ENCODE peak calls at places on chromosomes 12 and 14, in eight cellular contexts. G is mucosa of descending colon, A is WERI-Rb-1, O is Peyer's patch, B is progenitor cell of endocrine pancreas, N is WTC11, V is fibroblast of villous mesenchyme, X is AG09309. P is an unnamed sample.

GRCh38 chr14:46344327-46344937 is 307.1 kb downstream of the RPL10L start:
- DNase-seq in B (no peak), N (no peak), V (peak), O (no peak), G (no peak), A (peak), X (no peak), P (no peak)

GRCh38 chr12:97404549-97404948 is 58.1 kb upstream of the RMST start:
- DNase-seq in X (no peak), B (peak), A (peak), O (no peak), N (peak), V (peak), G (no peak), P (no peak)

GRCh38 chr12:71626768-71627167 is 36.9 kb downstream of the ZFC3H1 start:
- DNase-seq in X (no peak), O (no peak), B (no peak), G (no peak), V (no peak), N (no peak), A (no peak), P (no peak)

GRCh38 chr12:8549381-8549780 is 8.7 kb upstream of the CLEC4E start:
- DNase-seq in G (no peak), X (no peak), B (no peak), A (no peak), V (no peak), O (no peak), N (no peak), P (no peak)

GRCh38 chr12:68559984-68560822 is 50.5 kb upstream of the RAP1B start:
- DNase-seq in A (no peak), O (no peak), X (no peak), G (no peak), N (peak), V (peak), B (no peak), P (no peak)

GRCh38 chr14:34623506-34623905 is 6.4 kb downstream of the SNX6 start:
- DNase-seq in V (no peak), B (no peak), G (no peak), N (no peak), X (no peak), O (no peak), A (no peak), P (no peak)

GRCh38 chr14:78611031-78611430 is 440.9 kb downstream of the NRXN3 start:
- DNase-seq in B (no peak), X (no peak), V (no peak), A (no peak), N (no peak), G (no peak), O (no peak), P (no peak)

GRCh38 chr12:119115296-119115905 is 63.3 kb upstream of the HSPB8 start:
- DNase-seq in N (peak), G (no peak), A (peak), O (no peak), X (no peak), V (peak), B (peak), P (no peak)

GRCh38 chr12:108689314-108690190 is 41.8 kb downstream of the CORO1C start:
- DNase-seq in V (peak), N (no peak), B (no peak), O (no peak), X (no peak), A (no peak), G (no peak), P (no peak)
- TF ChIP-seq CTCF in V (no peak), N (no peak), B (no peak), O (no peak), X (peak), A (no peak), G (no peak), P (no peak)

GRCh38 chr14:100439781-100440180 is 116.6 kb downstream of the SLC25A47 start:
- DNase-seq in X (no peak), N (no peak), A (no peak), V (peak), B (no peak), O (no peak), G (peak), P (no peak)

GRCh38 chr14:100438678-100439592 is 115.8 kb downstream of the SLC25A47 start:
- DNase-seq in N (no peak), B (no peak), X (peak), G (peak), V (peak), A (no peak), O (peak), P (peak)

GRCh38 chr14:100441271-100441947 is 118.3 kb downstream of the SLC25A47 start:
- DNase-seq in A (no peak), V (no peak), N (no peak), G (no peak), O (no peak), B (no peak), X (no peak), P (no peak)

GRCh38 chr14:100440758-100441203 is 117.6 kb downstream of the SLC25A47 start:
- DNase-seq in B (no peak), O (no peak), X (no peak), N (no peak), G (no peak), A (no peak), V (peak), P (no peak)

DNA sequence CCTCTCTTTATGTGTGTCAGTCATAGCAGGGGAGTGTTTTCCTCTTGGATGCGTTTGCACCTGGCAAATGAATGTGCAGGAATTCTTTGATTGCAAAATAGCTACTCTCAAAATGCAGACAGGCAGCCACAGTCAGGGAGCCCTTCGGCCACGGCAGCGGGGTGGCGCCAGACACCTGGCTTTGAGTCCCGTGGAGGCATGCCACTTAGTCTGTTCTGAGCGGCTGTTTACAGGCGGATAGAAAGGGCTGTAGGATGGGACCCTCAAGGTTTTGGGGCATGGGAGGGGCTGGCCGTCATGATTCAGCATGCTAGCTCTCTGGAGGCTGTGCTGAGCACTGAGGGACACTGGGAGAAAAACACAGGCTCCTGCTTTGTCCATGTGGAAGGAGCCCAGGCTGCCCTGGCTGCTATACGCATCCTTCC is 117.1 kb downstream of the SLC25A47 start:
- DNase-seq in V (peak), G (peak), B (peak), N (peak), O (peak), X (no peak), A (peak), P (no peak)
- TF ChIP-seq CTCF in V (peak), G (peak), B (peak), N (no peak), O (peak), X (peak), A (peak), P (no peak)

GRCh38 chr12:100435948-100436347 is 37.7 kb upstream of the NR1H4 start:
- DNase-seq in B (no peak), N (no peak), O (no peak), X (no peak), G (no peak), A (no peak), V (no peak), P (no peak)
- TF ChIP-seq CTCF in B (no peak), N (no peak), O (no peak), X (no peak), G (no peak), A (no peak), V (no peak), P (no peak)

GRCh38 chr12:112823582-112824149 is 32.1 kb downstream of the RPH3A start:
- DNase-seq in G (no peak), X (no peak), O (no peak), V (no peak), B (no peak), N (no peak), A (no peak), P (no peak)
- TF ChIP-seq CTCF in G (no peak), X (no peak), O (no peak), V (no peak), B (peak), N (no peak), A (no peak), P (no peak)

GRCh38 chr14:28609228-28609828 is 157.3 kb upstream of the FOXG1 start:
- DNase-seq in V (peak), O (no peak), B (peak), N (peak), A (peak), G (no peak), X (no peak), P (peak)
- TF ChIP-seq CTCF in V (peak), O (peak), B (peak), N (peak), A (peak), G (peak), X (peak), P (no peak)

GRCh38 chr14:54362759-54363437 is 33.9 kb upstream of the CDKN3 start:
- DNase-seq in N (no peak), X (no peak), B (no peak), V (peak), O (no peak), G (no peak), A (no peak), P (no peak)

GRCh38 chr14:54364555-54365415 is 32.0 kb upstream of the CDKN3 start:
- DNase-seq in V (peak), N (no peak), X (peak), G (no peak), O (no peak), A (no peak), B (no peak), P (no peak)

GRCh38 chr14:54369343-54369742 is 27.5 kb upstream of the CDKN3 start:
- DNase-seq in X (no peak), O (no peak), V (no peak), G (no peak), N (no peak), A (no peak), B (no peak), P (no peak)

GRCh38 chr14:54370323-54371125 is 26.3 kb upstream of the CDKN3 start:
- DNase-seq in B (no peak), V (no peak), G (no peak), N (no peak), A (no peak), O (no peak), X (no peak), P (no peak)

DNA sequence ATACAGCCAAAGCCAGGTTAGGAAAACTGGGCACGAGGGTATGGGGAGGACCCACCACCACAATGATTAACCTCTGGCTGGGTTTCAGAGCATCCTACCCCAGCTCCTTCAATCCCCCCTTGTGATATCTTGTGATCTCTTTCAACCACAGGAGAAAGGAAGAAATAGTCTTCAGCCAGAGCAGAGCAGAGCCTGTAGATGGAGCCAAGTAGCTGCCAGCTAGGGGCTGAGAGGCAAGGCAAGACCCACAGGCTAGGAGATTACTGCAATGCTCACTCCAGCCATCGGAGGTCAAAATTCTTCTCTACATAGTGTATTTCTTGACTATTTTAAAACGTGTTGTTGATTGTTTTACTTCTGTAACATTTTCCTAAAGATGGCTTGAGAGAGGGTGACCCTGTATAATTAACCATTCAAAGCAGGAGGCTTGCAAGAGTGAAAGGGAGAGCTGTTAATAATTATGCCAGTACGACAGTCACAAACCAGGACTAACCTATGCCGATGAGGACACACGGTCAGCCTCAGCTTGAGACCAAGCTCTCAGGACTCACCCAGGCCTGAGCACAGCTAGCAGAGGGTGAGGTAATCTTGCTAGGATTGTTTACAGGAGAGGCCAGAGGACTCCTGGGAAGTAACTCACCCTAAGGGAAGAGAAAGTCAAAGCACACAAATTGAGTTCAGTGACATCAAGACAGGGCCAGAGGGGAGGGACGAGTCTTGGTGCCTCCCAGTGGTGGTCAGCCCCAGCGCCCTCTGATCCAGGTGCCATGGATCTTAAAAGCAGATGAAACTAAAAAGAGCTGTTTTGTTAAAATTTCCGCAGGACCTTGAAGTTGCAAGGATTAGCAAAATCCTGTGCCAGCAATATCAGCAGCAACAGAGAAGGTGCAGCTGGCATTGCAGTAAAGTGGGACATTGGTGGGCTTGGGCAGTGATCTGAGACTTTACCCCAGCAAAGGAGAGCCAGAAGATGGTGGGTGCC is 29.8 kb upstream of the CDKN3 start:
- DNase-seq in G (no peak), O (no peak), X (peak), V (peak), A (peak), N (peak), B (no peak), P (no peak)
- TF ChIP-seq CTCF in G (peak), O (peak), X (peak), V (peak), A (peak), N (peak), B (peak), P (no peak)

DNA sequence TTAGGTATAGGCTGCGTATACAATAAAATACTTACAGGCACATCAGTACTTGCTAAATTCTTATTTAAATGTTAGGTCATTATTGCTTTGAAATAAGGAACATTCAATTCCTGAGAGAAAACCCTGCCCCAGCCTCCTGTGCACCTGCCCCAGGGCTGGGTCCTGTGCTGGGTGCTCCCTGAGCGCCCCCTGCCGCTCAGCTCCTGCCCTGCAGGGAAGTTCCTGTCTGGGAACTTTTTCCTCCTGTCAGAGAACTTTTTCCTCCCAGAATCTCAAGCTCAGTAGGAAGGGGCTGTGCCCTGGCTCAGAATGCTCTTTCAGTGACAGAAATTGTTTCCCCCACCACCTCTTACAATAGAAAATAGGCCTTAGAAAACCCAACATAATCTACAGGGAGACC is 751.1 kb downstream of the TMEM121 start:
- DNase-seq in G (no peak), O (no peak), A (no peak), V (no peak), X (no peak), B (no peak), N (no peak), P (no peak)
- TF ChIP-seq CTCF in G (peak), O (peak), A (peak), V (no peak), X (no peak), B (no peak), N (no peak), P (no peak)

GRCh38 chr12:25591132-25591531 is 38.0 kb upstream of the LMNTD1 start:
- DNase-seq in B (no peak), G (no peak), V (no peak), O (no peak), X (no peak), A (peak), N (peak), P (no peak)
- TF ChIP-seq CTCF in B (peak), G (no peak), V (peak), O (no peak), X (no peak), A (peak), N (no peak), P (no peak)

DNA sequence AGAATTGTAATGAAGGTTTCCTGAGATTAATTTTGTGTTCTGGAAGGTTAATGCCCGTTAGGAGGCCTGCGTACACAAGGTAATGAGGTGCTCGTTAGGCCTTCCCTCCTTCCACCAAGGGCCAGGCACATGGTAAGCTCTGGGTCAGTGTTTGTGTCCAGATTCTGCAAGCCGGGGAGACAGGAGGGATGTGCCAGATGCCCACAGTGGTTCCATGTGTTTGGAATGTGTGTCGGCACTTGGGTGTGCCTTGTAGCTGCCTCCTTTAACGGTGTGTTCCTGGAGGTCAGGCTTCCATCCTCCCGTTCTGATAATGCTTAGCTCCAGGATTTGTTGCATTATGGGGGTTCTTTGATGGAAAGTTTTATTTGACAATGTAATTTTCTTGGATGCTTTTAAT is 5.7 kb downstream of the TRAF3 start:
- DNase-seq in V (no peak), O (no peak), A (no peak), X (no peak), G (no peak), N (no peak), B (no peak), P (no peak)
- TF ChIP-seq CTCF in V (no peak), O (no peak), A (no peak), X (no peak), G (no peak), N (no peak), B (no peak), P (no peak)

GRCh38 chr12:10722502-10722904 is 620 bp downstream of the YBX3 start:
- DNase-seq in V (peak), X (peak), G (peak), A (peak), B (peak), N (no peak), O (peak), P (no peak)
- TF ChIP-seq CTCF in V (peak), X (no peak), G (no peak), A (peak), B (peak), N (no peak), O (peak), P (no peak)

P was measured in omental fat pad.